ENCODE peak calls at places on chromosomes 3 and 15, in five cellular contexts. One of them, this sample, is unnamed.

GRCh38 chr15:88897456-88898194 is 2.3 kb upstream of the HAPLN3 start:
- DNase-seq in GM12891: no peak
- DNase-seq in uterus: peak; percentile 90
- DNase-seq in breast epithelium: peak; percentile 78
- DNase-seq in tibial nerve: peak; percentile 71
- DNase-seq in this sample: peak; percentile 71

GRCh38 chr15:76177491-76178040 is 117.8 kb downstream of the TMEM266 start:
- DNase-seq in GM12891: no peak
- DNase-seq in uterus: no peak
- DNase-seq in breast epithelium: no peak
- DNase-seq in tibial nerve: no peak
- DNase-seq in this sample: peak; percentile 50

GRCh38 chr3:47161983-47162694 is 1.8 kb downstream of the SETD2 start:
- DNase-seq in GM12891: no peak
- DNase-seq in uterus: no peak
- DNase-seq in breast epithelium: no peak
- DNase-seq in tibial nerve: no peak
- DNase-seq in this sample: no peak

GRCh38 chr15:40633178-40633577 is 39.1 kb downstream of the KNL1 start:
- DNase-seq in GM12891: no peak
- DNase-seq in uterus: no peak
- DNase-seq in breast epithelium: no peak
- DNase-seq in tibial nerve: no peak
- DNase-seq in this sample: no peak

GRCh38 chr15:71273731-71274447 is 158.6 kb downstream of the THSD4 start:
- DNase-seq in GM12891: no peak
- DNase-seq in uterus: no peak
- DNase-seq in breast epithelium: no peak
- DNase-seq in tibial nerve: no peak
- DNase-seq in this sample: no peak

GRCh38 chr3:4507010-4507596 is 14.0 kb downstream of the ITPR1 start:
- DNase-seq in GM12891: no peak
- DNase-seq in uterus: no peak
- DNase-seq in breast epithelium: no peak
- DNase-seq in tibial nerve: no peak
- DNase-seq in this sample: no peak

GRCh38 chr15:32878342-32878741 is 160.5 kb downstream of the GREM1 start:
- DNase-seq in GM12891: no peak
- DNase-seq in uterus: no peak
- DNase-seq in breast epithelium: no peak
- DNase-seq in tibial nerve: no peak
- DNase-seq in this sample: no peak

GRCh38 chr15:90362936-90363212 is 10.8 kb downstream of the ZNF774 start:
- DNase-seq in GM12891: no peak
- DNase-seq in uterus: peak; percentile 79
- DNase-seq in breast epithelium: no peak
- DNase-seq in tibial nerve: no peak
- DNase-seq in this sample: no peak

GRCh38 chr15:92787116-92787515 is 113.0 kb upstream of the CHD2 start:
- DNase-seq in GM12891: no peak
- DNase-seq in uterus: no peak
- DNase-seq in breast epithelium: no peak
- DNase-seq in tibial nerve: no peak
- DNase-seq in this sample: no peak

GRCh38 chr15:99958426-99959097 is 225.3 kb upstream of the LYSMD4 start:
- DNase-seq in GM12891: no peak
- DNase-seq in uterus: peak; percentile 1
- DNase-seq in breast epithelium: no peak
- DNase-seq in tibial nerve: no peak
- DNase-seq in this sample: no peak

GRCh38 chr15:58019503-58020376 is 45.8 kb downstream of the ALDH1A2 start:
- DNase-seq in GM12891: no peak
- DNase-seq in uterus: no peak
- DNase-seq in breast epithelium: no peak
- DNase-seq in tibial nerve: no peak
- DNase-seq in this sample: no peak

GRCh38 chr3:146065573-146066006 is 95.4 kb downstream of the PLOD2 start:
- DNase-seq in GM12891: no peak
- DNase-seq in uterus: peak; percentile 49
- DNase-seq in breast epithelium: no peak
- DNase-seq in tibial nerve: peak; percentile 64
- DNase-seq in this sample: no peak

GRCh38 chr3:40109641-40110490 is 199.6 kb upstream of the EIF1B start:
- DNase-seq in GM12891: no peak
- DNase-seq in uterus: no peak
- DNase-seq in breast epithelium: no peak
- DNase-seq in tibial nerve: no peak
- DNase-seq in this sample: no peak

GRCh38 chr3:12507871-12508281 is 23.6 kb downstream of the TSEN2 start:
- DNase-seq in GM12891: no peak
- DNase-seq in uterus: peak; percentile 47
- DNase-seq in breast epithelium: no peak
- DNase-seq in tibial nerve: no peak
- DNase-seq in this sample: peak; percentile 49

GRCh38 chr15:57403532-57403931 is 27.2 kb downstream of the CGNL1 start:
- DNase-seq in GM12891: no peak
- DNase-seq in uterus: no peak
- DNase-seq in breast epithelium: no peak
- DNase-seq in tibial nerve: no peak
- DNase-seq in this sample: no peak

GRCh38 chr15:79130535-79131130 is 40.1 kb upstream of the RASGRF1 start:
- DNase-seq in GM12891: no peak
- DNase-seq in uterus: no peak
- DNase-seq in breast epithelium: no peak
- DNase-seq in tibial nerve: no peak
- DNase-seq in this sample: no peak

GRCh38 chr3:192958219-192958872 is 40.7 kb upstream of the MB21D2 start:
- DNase-seq in GM12891: no peak
- DNase-seq in uterus: no peak
- DNase-seq in breast epithelium: no peak
- DNase-seq in tibial nerve: no peak
- DNase-seq in this sample: no peak

GRCh38 chr3:188335656-188336055 is 181.7 kb downstream of the LPP start:
- DNase-seq in GM12891: no peak
- DNase-seq in uterus: no peak
- DNase-seq in breast epithelium: no peak
- DNase-seq in tibial nerve: no peak
- DNase-seq in this sample: no peak

GRCh38 chr3:23002846-23003800 is 200.0 kb upstream of the UBE2E2 start:
- DNase-seq in GM12891: no peak
- DNase-seq in uterus: no peak
- DNase-seq in breast epithelium: no peak
- DNase-seq in tibial nerve: peak; percentile 55
- DNase-seq in this sample: no peak

GRCh38 chr15:93523490-93523889 is 434.5 kb upstream of the RGMA start:
- DNase-seq in GM12891: no peak
- DNase-seq in uterus: no peak
- DNase-seq in breast epithelium: no peak
- DNase-seq in tibial nerve: no peak
- DNase-seq in this sample: no peak

GRCh38 chr3:136750209-136750921 is 1.8 kb downstream of the STAG1 start:
- DNase-seq in GM12891: no peak
- DNase-seq in uterus: no peak
- DNase-seq in breast epithelium: no peak
- DNase-seq in tibial nerve: no peak
- DNase-seq in this sample: no peak

GRCh38 chr3:52509753-52510328 is 14.7 kb downstream of the STAB1 start:
- DNase-seq in GM12891: no peak
- DNase-seq in uterus: no peak
- DNase-seq in breast epithelium: no peak
- DNase-seq in tibial nerve: no peak
- DNase-seq in this sample: no peak

GRCh38 chr3:134134698-134135415 is 105.1 kb upstream of the SLCO2A1 start:
- DNase-seq in GM12891: no peak
- DNase-seq in uterus: no peak
- DNase-seq in breast epithelium: no peak
- DNase-seq in tibial nerve: no peak
- DNase-seq in this sample: no peak

GRCh38 chr3:127266186-127266585 is 21.7 kb downstream of the PRR20G start:
- DNase-seq in GM12891: no peak
- DNase-seq in uterus: no peak
- DNase-seq in breast epithelium: no peak
- DNase-seq in tibial nerve: no peak
- DNase-seq in this sample: no peak

GRCh38 chr3:157282261-157283191 is 122.6 kb upstream of the CCNL1 start:
- DNase-seq in GM12891: no peak
- DNase-seq in uterus: peak; percentile 34
- DNase-seq in breast epithelium: no peak
- DNase-seq in tibial nerve: peak; percentile 62
- DNase-seq in this sample: peak; percentile 25

GRCh38 chr15:96416218-96416933 is 85.9 kb downstream of the NR2F2 start:
- DNase-seq in GM12891: no peak
- DNase-seq in uterus: no peak
- DNase-seq in breast epithelium: no peak
- DNase-seq in tibial nerve: no peak
- DNase-seq in this sample: no peak

GRCh38 chr3:197792019-197792647 is 1.1 kb downstream of the LRCH3 start:
- DNase-seq in GM12891: no peak
- DNase-seq in uterus: no peak
- DNase-seq in breast epithelium: no peak
- DNase-seq in tibial nerve: no peak
- DNase-seq in this sample: no peak

GRCh38 chr15:64152507-64153387 is 1.2 kb downstream of the SNX22 start:
- DNase-seq in GM12891: peak; percentile 35
- DNase-seq in uterus: no peak
- DNase-seq in breast epithelium: no peak
- DNase-seq in tibial nerve: no peak
- DNase-seq in this sample: no peak

GRCh38 chr15:64149424-64150235 is 1.9 kb upstream of the SNX22 start:
- DNase-seq in GM12891: no peak
- DNase-seq in uterus: no peak
- DNase-seq in breast epithelium: no peak
- DNase-seq in tibial nerve: no peak
- DNase-seq in this sample: no peak

GRCh38 chr15:64150236-64150578 is 1.3 kb upstream of the SNX22 start:
- DNase-seq in GM12891: no peak
- DNase-seq in uterus: no peak
- DNase-seq in breast epithelium: no peak
- DNase-seq in tibial nerve: no peak
- DNase-seq in this sample: no peak

GRCh38 chr15:64153480-64154367 is 2.2 kb downstream of the SNX22 start:
- DNase-seq in GM12891: peak; percentile 90
- DNase-seq in uterus: peak; percentile 84
- DNase-seq in breast epithelium: peak; percentile 91
- DNase-seq in tibial nerve: peak; percentile 85
- DNase-seq in this sample: peak; percentile 95

GRCh38 chr15:64151727-64152506 is at the start of gene SNX22:
- DNase-seq in GM12891: peak; percentile 37
- DNase-seq in uterus: no peak
- DNase-seq in breast epithelium: no peak
- DNase-seq in tibial nerve: no peak
- DNase-seq in this sample: no peak
- TF ChIP-seq POLR2A in GM12891: no peak
- TF ChIP-seq POLR2A in uterus: no peak
- TF ChIP-seq POLR2A in breast epithelium: no peak
- TF ChIP-seq POLR2A in tibial nerve: no peak
- TF ChIP-seq POLR2A in this sample: no peak

GRCh38 chr15:98655732-98656131 is 7.4 kb downstream of the IGF1R start:
- DNase-seq in GM12891: no peak
- DNase-seq in uterus: no peak
- DNase-seq in breast epithelium: no peak
- DNase-seq in tibial nerve: no peak
- DNase-seq in this sample: no peak
- TF ChIP-seq POLR2A in GM12891: no peak
- TF ChIP-seq POLR2A in uterus: no peak
- TF ChIP-seq POLR2A in breast epithelium: no peak
- TF ChIP-seq POLR2A in tibial nerve: no peak
- TF ChIP-seq POLR2A in this sample: no peak

DNA sequence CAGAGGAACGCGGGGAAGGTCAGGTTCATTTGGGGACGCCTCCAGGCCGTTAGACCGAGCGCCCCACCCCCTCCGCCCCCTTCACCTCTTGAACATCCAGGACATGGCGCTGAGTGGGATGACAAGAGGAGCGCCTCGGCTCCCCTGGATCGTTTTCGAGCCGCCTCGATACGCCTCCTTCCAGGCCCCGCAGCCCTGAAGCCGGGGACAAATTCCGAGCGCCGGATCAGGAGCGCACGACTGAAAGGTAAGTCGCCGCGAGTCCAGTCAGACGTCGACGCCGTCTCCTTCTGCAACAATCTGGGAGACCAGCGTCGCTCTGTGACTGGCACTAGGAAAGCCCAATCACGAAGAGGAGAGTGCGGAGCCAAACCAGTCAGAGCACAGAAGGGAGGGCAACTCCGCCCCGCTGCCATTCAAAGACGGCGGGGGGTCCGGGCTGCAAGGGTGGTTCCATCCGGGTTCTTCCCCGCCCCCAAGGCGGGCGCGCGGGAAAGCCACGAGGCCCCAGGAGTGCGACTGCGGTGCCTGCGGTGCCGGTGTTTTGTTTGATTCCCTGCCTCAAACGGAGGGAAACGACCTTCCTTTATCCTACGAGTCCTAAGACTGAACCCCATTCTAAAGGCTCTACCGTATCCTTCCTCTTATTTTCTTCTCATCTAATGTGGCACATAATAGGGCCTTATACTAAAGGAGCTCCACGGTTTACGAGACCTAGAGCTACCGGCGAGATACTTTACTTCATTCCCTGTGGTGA is at the start of gene HLTF:
- DNase-seq in GM12891: peak; percentile 74
- DNase-seq in uterus: peak; percentile 95
- DNase-seq in breast epithelium: peak; percentile 87
- DNase-seq in tibial nerve: peak; percentile 91
- DNase-seq in this sample: peak; percentile 89
- TF ChIP-seq POLR2A in GM12891: no peak
- TF ChIP-seq POLR2A in uterus: peak; percentile 66
- TF ChIP-seq POLR2A in breast epithelium: no peak
- TF ChIP-seq POLR2A in tibial nerve: peak; percentile 71
- TF ChIP-seq POLR2A in this sample: peak; percentile 69

DNA sequence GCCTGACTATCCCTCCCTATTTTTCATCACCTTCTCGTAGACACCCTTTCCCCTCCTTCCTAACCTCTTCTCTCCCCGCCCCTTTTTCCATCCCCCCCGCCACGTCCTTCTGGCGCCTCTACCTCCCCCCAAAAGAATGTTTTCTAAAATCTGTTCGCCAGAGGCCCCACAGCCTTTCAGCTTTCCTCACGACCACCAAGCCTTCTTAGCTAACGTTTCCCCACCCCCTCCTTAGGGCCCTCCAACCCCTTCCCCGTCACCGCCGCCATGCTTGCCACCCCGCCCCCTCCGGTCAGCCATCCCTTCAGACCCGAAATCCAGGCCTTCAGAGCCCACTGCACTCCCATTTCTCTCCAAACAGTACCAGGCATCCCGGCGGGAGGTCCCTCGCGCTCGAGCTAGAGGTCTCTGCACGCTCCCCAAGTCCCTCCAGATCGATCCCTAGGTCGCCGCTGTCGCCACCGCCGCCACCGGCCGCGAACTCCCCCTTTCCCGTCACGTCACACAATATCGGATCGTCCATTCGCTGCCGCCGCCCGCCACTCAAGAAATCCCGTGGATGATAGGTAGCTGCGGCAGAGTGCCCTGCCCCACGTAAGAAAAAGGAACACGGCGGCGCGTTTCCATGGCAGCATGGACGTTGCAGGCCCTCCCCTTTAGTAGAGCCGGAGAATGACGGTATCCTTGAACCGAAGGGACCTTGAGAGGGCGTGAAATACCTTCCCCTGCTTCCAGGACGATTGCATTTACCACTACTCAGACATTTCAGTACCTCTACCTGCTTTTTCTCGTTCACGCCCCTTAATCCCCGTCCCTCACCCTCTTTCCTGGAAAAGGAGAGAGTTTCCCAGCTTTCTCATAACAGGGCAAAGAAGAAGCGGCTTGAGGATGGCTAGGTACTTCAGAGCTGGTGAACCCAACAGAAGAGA is at the start of gene TP53BP1:
- DNase-seq in GM12891: peak; percentile 77
- DNase-seq in uterus: peak; percentile 97
- DNase-seq in breast epithelium: peak; percentile 96
- DNase-seq in tibial nerve: peak; percentile 98
- DNase-seq in this sample: peak; percentile 86
- TF ChIP-seq POLR2A in GM12891: no peak
- TF ChIP-seq POLR2A in uterus: no peak
- TF ChIP-seq POLR2A in breast epithelium: no peak
- TF ChIP-seq POLR2A in tibial nerve: peak; percentile 48
- TF ChIP-seq POLR2A in this sample: peak; percentile 59